ENCODE peak calls at places on chromosomes 12 and 14, in nine cellular contexts. Z is GM13976, V is MCF 10A, N is pancreas, J is GM20000, C is endothelial cell, I is cardiac fibroblast, A is fibroblast of mammary gland, Q is upper lobe of right lung. E is an unnamed sample.

GRCh38 chr12:92221916-92222315 is 76.3 kb upstream of the BTG1 start:
- DNase-seq in C (no peak), N (no peak), A (no peak), J (no peak), Z (no peak), V (no peak), I (no peak), Q (no peak), E (no peak)

GRCh38 chr12:30794591-30795409 is 40.0 kb upstream of the CAPRIN2 start:
- DNase-seq in N (no peak), J (no peak), Q (no peak), C (no peak), I (peak), A (peak), V (peak), Z (no peak), E (no peak)

GRCh38 chr14:102805454-102805891 is 28.2 kb downstream of the TRAF3 start:
- DNase-seq in I (peak), Q (no peak), V (peak), Z (no peak), A (peak), N (no peak), C (no peak), J (no peak), E (no peak)

GRCh38 chr12:60172266-60172665 is 576.4 kb downstream of the SLC16A7 start:
- DNase-seq in Z (no peak), N (no peak), I (peak), V (no peak), A (peak), Q (no peak), J (no peak), C (no peak), E (no peak)

GRCh38 chr14:68306934-68307758 is 485.7 kb downstream of the ZFP36L1 start:
- DNase-seq in A (peak), Q (no peak), C (no peak), V (no peak), Z (no peak), J (no peak), N (peak), I (no peak), E (no peak)

GRCh38 chr14:85037411-85037810 is 492.5 kb upstream of the FLRT2 start:
- DNase-seq in N (no peak), C (no peak), A (peak), V (no peak), Q (no peak), J (no peak), I (no peak), Z (no peak), E (no peak)

GRCh38 chr12:15788266-15789214 is 648 bp downstream of the EPS8 start:
- DNase-seq in A (peak), I (peak), J (peak), C (peak), N (peak), V (peak), Q (peak), Z (peak), E (peak)

GRCh38 chr12:87270894-87271293 is 758.3 kb downstream of the C12orf50 start:
- DNase-seq in J (no peak), V (no peak), N (no peak), I (peak), A (no peak), Z (no peak), C (no peak), Q (no peak), E (no peak)

GRCh38 chr12:132095520-132096409 is 48.4 kb downstream of the DDX51 start:
- DNase-seq in N (no peak), C (no peak), Q (no peak), A (no peak), Z (no peak), J (no peak), V (no peak), I (no peak), E (no peak)

GRCh38 chr12:121059031-121059898 is 20.2 kb upstream of the OASL start:
- DNase-seq in I (no peak), Q (no peak), Z (no peak), J (no peak), V (no peak), C (no peak), A (no peak), N (no peak), E (no peak)

GRCh38 chr12:93426406-93426805 is 15.3 kb downstream of the UBE2N start:
- DNase-seq in C (no peak), A (no peak), N (no peak), Q (no peak), I (no peak), Z (no peak), V (no peak), J (no peak), E (no peak)

GRCh38 chr12:2284857-2285256 is 232.1 kb downstream of the CACNA1C start:
- DNase-seq in I (peak), N (peak), C (peak), Z (peak), V (peak), A (peak), Q (peak), J (peak), E (peak)

GRCh38 chr14:51018521-51018920 is 74.2 kb upstream of the PYGL start:
- DNase-seq in A (peak), I (peak), J (no peak), Z (no peak), C (no peak), N (no peak), V (no peak), Q (no peak), E (no peak)

GRCh38 chr12:83161451-83161850 is 474.7 kb downstream of the TMTC2 start:
- DNase-seq in N (no peak), C (no peak), Z (no peak), V (peak), I (peak), J (no peak), A (peak), Q (no peak), E (no peak)

GRCh38 chr12:10354071-10354470 is 35.8 kb downstream of the KLRK1 start:
- DNase-seq in N (no peak), V (no peak), I (no peak), J (no peak), A (no peak), C (no peak), Z (no peak), Q (no peak), E (no peak)

GRCh38 chr12:121579190-121579791 is 1.5 kb downstream of the KDM2B start:
- DNase-seq in V (no peak), A (no peak), C (peak), J (peak), N (peak), Z (peak), Q (peak), I (peak), E (peak)

GRCh38 chr12:89949457-89950195 is 241.0 kb upstream of the ATP2B1 start:
- DNase-seq in Q (no peak), I (peak), J (peak), N (no peak), Z (peak), C (peak), A (peak), V (peak), E (no peak)

GRCh38 chr12:111443586-111443985 is 37.9 kb downstream of the SH2B3 start:
- DNase-seq in C (no peak), Q (no peak), Z (no peak), V (peak), J (no peak), N (peak), I (peak), A (peak), E (no peak)

GRCh38 chr12:111445311-111446043 is 39.8 kb downstream of the SH2B3 start:
- DNase-seq in C (no peak), J (no peak), Q (peak), N (no peak), Z (no peak), A (no peak), I (peak), V (no peak), E (no peak)

GRCh38 chr12:111444314-111444705 is 38.6 kb downstream of the SH2B3 start:
- DNase-seq in Q (no peak), N (no peak), Z (peak), I (no peak), A (no peak), J (peak), V (no peak), C (no peak), E (no peak)

GRCh38 chr12:111446044-111446581 is 40.4 kb downstream of the SH2B3 start:
- DNase-seq in A (peak), Q (no peak), I (peak), V (peak), Z (no peak), J (no peak), N (peak), C (peak), E (no peak)

GRCh38 chr12:111444706-111445310 is 39.1 kb downstream of the SH2B3 start:
- DNase-seq in Z (peak), Q (peak), A (no peak), V (no peak), I (no peak), C (peak), N (no peak), J (peak), E (no peak)
- TF ChIP-seq CTCF in Z (no peak), Q (no peak), A (no peak), V (no peak), I (no peak), C (no peak), N (no peak), J (no peak), E (no peak)

DNA sequence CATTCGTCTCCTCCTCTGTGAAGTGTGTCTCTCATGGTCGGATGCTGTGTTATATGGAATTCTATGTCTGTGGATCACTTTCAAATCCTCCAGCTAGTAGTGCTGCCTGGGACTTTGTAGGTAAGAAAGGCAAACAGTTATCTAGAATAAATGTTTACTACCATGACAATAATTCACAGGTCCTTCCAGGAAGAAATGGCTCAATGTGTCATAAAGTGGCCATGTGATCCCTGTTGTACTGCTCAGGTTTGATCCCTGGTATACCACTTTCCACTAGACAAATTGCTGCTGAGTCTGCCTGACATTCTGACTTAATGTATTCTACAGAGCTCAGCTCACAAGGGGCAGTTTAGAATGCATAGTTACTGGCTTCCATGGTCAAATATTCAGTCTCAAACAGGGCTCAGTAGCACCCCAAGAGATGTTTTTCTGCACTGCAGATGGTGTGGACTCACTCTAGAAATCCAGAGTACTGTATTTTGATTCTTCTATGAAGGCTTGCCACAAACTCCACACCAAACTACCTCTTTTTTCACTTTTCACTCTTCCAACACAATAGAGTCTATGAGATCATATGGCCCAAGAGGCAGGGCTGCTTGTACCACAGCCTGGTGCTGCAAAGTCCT is 21.8 kb downstream of the TSHR start:
- DNase-seq in Q (no peak), Z (no peak), V (no peak), C (no peak), I (no peak), J (no peak), A (no peak), N (no peak), E (no peak)
- TF ChIP-seq CTCF in Q (no peak), Z (no peak), V (no peak), C (no peak), I (no peak), J (no peak), A (peak), N (no peak), E (no peak)

DNA sequence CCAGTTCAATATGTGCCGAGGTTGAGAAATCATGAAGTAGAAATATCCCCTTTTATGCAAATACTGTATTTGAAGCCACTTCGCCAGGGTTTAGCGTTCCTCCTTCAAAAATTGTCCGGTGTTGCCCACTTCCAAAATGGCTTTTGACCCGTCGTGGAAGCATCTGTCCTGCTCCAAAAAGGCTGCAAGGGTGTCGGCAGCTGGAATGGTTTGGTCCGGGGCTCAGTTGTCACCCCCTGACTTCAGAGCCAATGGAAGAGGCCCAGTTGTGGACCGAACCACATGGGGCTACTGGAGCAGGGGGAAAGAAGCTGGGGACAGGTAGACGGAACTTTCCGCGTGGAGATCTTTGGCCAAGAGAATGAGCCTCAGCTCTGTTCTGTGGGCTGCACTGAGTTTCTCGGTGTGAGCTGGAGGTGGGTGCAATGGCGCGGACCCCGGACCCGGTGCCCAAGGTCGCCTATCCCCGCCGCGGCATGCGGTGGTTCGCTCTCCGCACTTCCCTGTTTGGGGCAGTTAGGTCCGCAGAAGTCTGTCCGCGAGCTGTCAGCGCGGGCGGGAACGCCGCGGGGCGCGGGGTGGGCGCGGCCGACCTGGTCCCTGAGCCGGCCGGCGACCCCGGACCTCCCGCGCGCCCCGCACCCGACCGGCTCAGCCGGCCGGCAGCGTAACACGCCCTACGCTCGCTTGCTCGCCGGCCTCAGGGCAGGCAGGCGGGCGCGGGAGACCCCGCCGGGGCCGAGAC is at the start of gene ANKRD13A:
- DNase-seq in Q (peak), N (peak), J (peak), Z (peak), V (peak), A (peak), I (peak), C (peak), E (peak)
- TF ChIP-seq CTCF in Q (no peak), N (no peak), J (no peak), Z (no peak), V (no peak), A (no peak), I (no peak), C (no peak), E (no peak)

GRCh38 chr12:105331805-105332251 is 1.3 kb downstream of the C12orf75 start:
- DNase-seq in A (no peak), Z (no peak), N (no peak), V (peak), I (no peak), C (no peak), J (peak), Q (no peak), E (no peak)

GRCh38 chr12:105329926-105330282 is 587 bp upstream of the C12orf75 start:
- DNase-seq in I (no peak), V (no peak), J (no peak), N (no peak), Z (no peak), Q (no peak), C (no peak), A (no peak), E (no peak)

GRCh38 chr12:105330283-105330937 is at the start of gene C12orf75:
- DNase-seq in Z (peak), J (peak), I (peak), V (peak), Q (peak), N (peak), A (peak), C (peak), E (peak)

GRCh38 chr12:105332925-105333324 is 2.4 kb downstream of the C12orf75 start:
- DNase-seq in N (no peak), I (no peak), V (no peak), C (no peak), Q (no peak), Z (no peak), J (no peak), A (no peak), E (no peak)

GRCh38 chr12:105330938-105331804 is 680 bp downstream of the C12orf75 start:
- DNase-seq in Q (no peak), V (peak), C (peak), I (no peak), N (peak), A (no peak), J (peak), Z (peak), E (peak)
- TF ChIP-seq CTCF in Q (no peak), V (no peak), C (no peak), I (peak), N (no peak), A (no peak), J (no peak), Z (no peak), E (no peak)

DNA sequence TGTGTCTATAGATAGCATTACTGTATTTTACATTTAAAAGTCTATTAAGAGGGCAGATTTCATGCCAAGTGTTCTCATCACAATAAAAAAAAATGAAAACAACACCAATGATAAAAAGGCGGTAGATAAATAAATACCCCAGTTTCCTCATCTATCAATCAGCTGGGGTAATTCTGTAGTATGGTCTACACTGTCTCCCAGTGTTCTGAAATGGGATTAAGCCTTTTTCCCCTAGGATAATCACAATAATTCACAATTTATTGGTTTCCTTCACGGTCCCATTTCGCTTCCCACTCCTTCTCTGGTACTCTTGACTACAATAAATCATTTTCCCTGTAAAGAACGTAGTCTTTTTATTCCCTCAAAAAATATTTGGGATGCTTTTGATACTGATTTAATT is 114.3 kb downstream of the SSPN start:
- DNase-seq in I (no peak), A (no peak), C (no peak), V (no peak), Q (no peak), Z (no peak), N (no peak), J (no peak), E (no peak)
- TF ChIP-seq CTCF in I (no peak), A (peak), C (no peak), V (no peak), Q (no peak), Z (no peak), N (no peak), J (no peak), E (no peak)

GRCh38 chr12:22531205-22531604 is 13.1 kb downstream of the C2CD5 start:
- DNase-seq in Z (no peak), A (no peak), Q (no peak), J (no peak), V (no peak), I (no peak), N (no peak), C (no peak), E (no peak)

GRCh38 chr12:22527999-22528398 is 16.3 kb downstream of the C2CD5 start:
- DNase-seq in Z (no peak), Q (no peak), A (peak), C (no peak), I (peak), J (no peak), N (no peak), V (no peak), E (no peak)

GRCh38 chr12:22526836-22527235 is 17.5 kb downstream of the C2CD5 start:
- DNase-seq in J (no peak), Z (no peak), I (no peak), V (no peak), N (no peak), C (no peak), Q (no peak), A (no peak), E (no peak)

GRCh38 chr12:22532317-22532716 is 12.0 kb downstream of the C2CD5 start:
- DNase-seq in I (no peak), N (no peak), Q (no peak), Z (no peak), A (no peak), C (no peak), V (no peak), J (no peak), E (no peak)

GRCh38 chr12:22529281-22530060 is 14.9 kb downstream of the C2CD5 start:
- DNase-seq in Z (no peak), V (peak), I (peak), Q (no peak), N (no peak), C (no peak), J (no peak), A (peak), E (no peak)
- TF ChIP-seq CTCF in Z (peak), V (peak), I (peak), Q (peak), N (no peak), C (peak), J (peak), A (peak), E (peak)

GRCh38 chr12:17278946-17279345 is 673.0 kb upstream of the LMO3 start:
- DNase-seq in N (no peak), J (no peak), A (no peak), Q (no peak), Z (no peak), I (no peak), V (peak), C (no peak), E (no peak)
- TF ChIP-seq CTCF in N (no peak), J (no peak), A (no peak), Q (peak), Z (no peak), I (no peak), V (no peak), C (peak), E (peak)

GRCh38 chr12:77813558-77813957 is 17.1 kb upstream of the NAV3 start:
- DNase-seq in Z (no peak), J (no peak), A (no peak), I (no peak), V (no peak), Q (no peak), N (no peak), C (no peak), E (no peak)

GRCh38 chr12:77814361-77814760 is 16.3 kb upstream of the NAV3 start:
- DNase-seq in A (no peak), C (no peak), Z (no peak), I (no peak), Q (no peak), J (no peak), V (no peak), N (no peak), E (no peak)

GRCh38 chr12:77808534-77808933 is 22.2 kb upstream of the NAV3 start:
- DNase-seq in I (no peak), Z (no peak), Q (no peak), C (no peak), A (no peak), V (no peak), J (no peak), N (no peak), E (no peak)
- TF ChIP-seq CTCF in I (no peak), Z (no peak), Q (no peak), C (no peak), A (no peak), V (no peak), J (no peak), N (no peak), E (no peak)

DNA sequence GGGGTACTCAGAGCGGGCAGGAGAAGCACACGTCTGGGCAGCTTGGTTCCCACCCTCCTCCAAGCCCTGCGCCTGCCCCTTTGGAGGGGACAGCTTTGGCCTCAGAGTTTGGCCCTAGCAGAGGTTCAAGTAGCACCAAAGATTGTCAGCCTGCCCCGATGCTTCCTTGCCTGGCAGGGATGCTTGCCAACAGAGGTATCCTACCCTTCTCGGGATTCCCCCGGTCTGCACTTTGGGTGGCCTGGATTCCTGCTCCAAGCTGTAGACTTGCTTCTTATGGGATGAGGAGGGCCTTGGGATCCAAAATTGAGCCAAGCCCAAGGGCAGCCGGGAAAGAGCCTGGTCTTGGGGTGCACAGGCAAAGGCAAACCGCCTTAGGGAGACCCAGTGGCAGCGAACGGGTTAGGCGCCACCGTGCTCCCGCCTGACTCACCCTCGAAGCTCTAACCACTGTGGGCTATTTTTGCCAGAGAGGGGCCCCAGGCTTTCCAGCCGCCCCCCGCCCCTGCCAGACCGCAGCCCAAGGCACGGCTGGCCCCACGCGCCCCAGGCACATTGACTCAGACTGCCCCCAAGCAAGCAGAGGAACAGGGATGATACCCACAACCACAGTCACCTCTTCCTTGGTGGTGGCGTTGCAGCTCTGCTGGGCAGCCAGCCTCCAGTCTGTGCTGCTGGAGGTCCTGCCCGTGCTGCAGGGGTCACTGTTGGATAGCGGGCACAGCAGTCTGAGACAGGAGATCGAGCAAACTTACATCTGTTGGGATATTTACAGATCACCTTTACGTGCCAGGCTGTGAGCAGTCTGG is 882 bp upstream of the WNT10B start:
- DNase-seq in I (no peak), C (no peak), Z (peak), Q (no peak), J (peak), A (no peak), N (no peak), V (no peak), E (no peak)
- TF ChIP-seq CTCF in I (no peak), C (no peak), Z (no peak), Q (no peak), J (no peak), A (no peak), N (no peak), V (no peak), E (no peak)

E was measured in neural crest cell.